ENCODE peak calls at places on chromosomes 13 and 19, in four cellular contexts. C, X, N and I are unnamed samples.

GRCh38 chr19:21709464-21709863 is 57.9 kb downstream of the ZNF100 start:
- DNase-seq in C (no peak), X (no peak), N (no peak), I (no peak)

GRCh38 chr19:49490287-49491029 is 3.0 kb downstream of the RPL13A start:
- DNase-seq in C (no peak), X (no peak), N (no peak), I (no peak)

GRCh38 chr19:40588110-40588854 is 11.6 kb downstream of the SHKBP1 start:
- DNase-seq in C (no peak), X (no peak), N (no peak), I (no peak)

GRCh38 chr13:111404746-111405145 is 84.3 kb downstream of the TEX29 start:
- DNase-seq in C (no peak), X (no peak), N (no peak), I (no peak)

GRCh38 chr13:30671271-30671815 is 53.6 kb downstream of the USPL1 start:
- DNase-seq in C (no peak), X (no peak), N (no peak), I (no peak)

GRCh38 chr13:107347641-107348369 is 779.9 kb upstream of the ARGLU1 start:
- DNase-seq in C (no peak), X (no peak), N (no peak), I (no peak)

GRCh38 chr19:42529248-42529764 is 1.0 kb upstream of the CEACAM1 start:
- DNase-seq in C (peak; percentile 40), X (peak; percentile 3), N (no peak), I (peak; percentile 83)

GRCh38 chr13:40406405-40407138 is 259.9 kb downstream of the FOXO1 start:
- DNase-seq in C (no peak), X (no peak), N (no peak), I (no peak)

GRCh38 chr19:40223135-40223822 is 3.2 kb downstream of the CCNP start:
- DNase-seq in C (no peak), X (no peak), N (no peak), I (peak; percentile 77)

GRCh38 chr13:91185294-91185863 is 162.1 kb upstream of the MIR17HG start:
- DNase-seq in C (no peak), X (no peak), N (no peak), I (no peak)

GRCh38 chr19:58361900-58362271 is 665 bp downstream of the ZNF497 start:
- DNase-seq in C (peak; percentile 50), X (no peak), N (peak; percentile 91), I (peak; percentile 84)

GRCh38 chr13:59475911-59476310 is 687.8 kb downstream of the DIAPH3 start:
- DNase-seq in C (no peak), X (no peak), N (no peak), I (no peak)

GRCh38 chr19:16301999-16302694 is 22.5 kb upstream of the KLF2 start:
- DNase-seq in C (no peak), X (no peak), N (no peak), I (no peak)

GRCh38 chr13:29925457-29925856 is 75.0 kb upstream of the UBL3 start:
- DNase-seq in C (peak; percentile 87), X (peak; percentile 75), N (no peak), I (no peak)

GRCh38 chr19:41299755-41300089 is 10.2 kb upstream of the CCDC97 start:
- DNase-seq in C (peak; percentile 90), X (no peak), N (no peak), I (peak; percentile 64)

GRCh38 chr13:92896842-92897241 is 329.8 kb upstream of the GPC6 start:
- DNase-seq in C (no peak), X (no peak), N (no peak), I (no peak)

GRCh38 chr19:8609210-8610040 is 1.1 kb downstream of the ADAMTS10 start:
- DNase-seq in C (peak; percentile 79), X (no peak), N (peak; percentile 89), I (peak; percentile 65)

GRCh38 chr19:8368136-8368535 is 4.2 kb downstream of the ANGPTL4 start:
- DNase-seq in C (no peak), X (no peak), N (no peak), I (no peak)

GRCh38 chr13:69094485-69094884 is 1013.1 kb upstream of the ATXN8OS start:
- DNase-seq in C (no peak), X (no peak), N (no peak), I (no peak)

DNA sequence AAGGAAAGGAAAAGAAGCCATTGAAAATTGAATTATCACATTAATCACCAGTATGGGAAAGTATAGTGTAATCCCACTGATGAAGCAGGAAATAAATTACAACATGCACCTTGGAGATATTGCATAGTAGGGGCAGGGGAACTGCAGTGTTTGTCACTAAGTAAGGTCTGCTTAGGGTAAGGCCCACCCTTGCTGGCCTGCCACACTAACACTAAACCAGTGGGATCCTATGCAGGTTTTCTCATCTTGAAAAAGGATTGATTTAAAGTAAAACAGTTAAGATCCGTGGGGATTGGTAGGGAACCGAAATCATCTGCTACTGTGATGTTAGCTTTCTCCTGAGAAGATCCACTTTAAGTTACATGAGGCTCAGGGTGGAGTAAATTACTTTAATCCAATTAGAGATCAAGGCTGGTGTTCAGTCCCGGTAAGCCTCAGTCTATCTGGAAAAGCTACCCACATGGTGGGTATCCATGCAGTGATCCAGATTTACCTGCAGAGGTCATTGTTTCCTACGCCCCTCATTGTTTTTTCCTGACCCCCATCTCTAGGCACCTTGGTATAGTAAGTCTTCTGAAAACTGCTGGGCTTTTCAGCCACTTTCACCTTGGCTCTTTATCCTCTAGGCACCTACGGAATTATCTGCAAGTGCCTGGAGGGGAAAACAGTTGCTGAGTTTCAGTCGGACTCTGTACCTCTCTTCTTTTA is 1014.9 kb upstream of the ATXN8OS start:
- DNase-seq in C (no peak), X (no peak), N (no peak), I (no peak)
- TF ChIP-seq CTCF in C (no peak), X (no peak), N (no peak), I (no peak)

GRCh38 chr13:42361701-42362100 is 89.7 kb downstream of the AKAP11 start:
- DNase-seq in C (no peak), X (no peak), N (no peak), I (no peak)

GRCh38 chr13:42360046-42360445 is 88.1 kb downstream of the AKAP11 start:
- DNase-seq in C (no peak), X (no peak), N (no peak), I (no peak)

GRCh38 chr13:42367836-42368235 is 95.9 kb downstream of the AKAP11 start:
- DNase-seq in C (no peak), X (no peak), N (no peak), I (no peak)

GRCh38 chr13:42364613-42365000 is 92.7 kb downstream of the AKAP11 start:
- DNase-seq in C (no peak), X (no peak), N (no peak), I (no peak)

DNA sequence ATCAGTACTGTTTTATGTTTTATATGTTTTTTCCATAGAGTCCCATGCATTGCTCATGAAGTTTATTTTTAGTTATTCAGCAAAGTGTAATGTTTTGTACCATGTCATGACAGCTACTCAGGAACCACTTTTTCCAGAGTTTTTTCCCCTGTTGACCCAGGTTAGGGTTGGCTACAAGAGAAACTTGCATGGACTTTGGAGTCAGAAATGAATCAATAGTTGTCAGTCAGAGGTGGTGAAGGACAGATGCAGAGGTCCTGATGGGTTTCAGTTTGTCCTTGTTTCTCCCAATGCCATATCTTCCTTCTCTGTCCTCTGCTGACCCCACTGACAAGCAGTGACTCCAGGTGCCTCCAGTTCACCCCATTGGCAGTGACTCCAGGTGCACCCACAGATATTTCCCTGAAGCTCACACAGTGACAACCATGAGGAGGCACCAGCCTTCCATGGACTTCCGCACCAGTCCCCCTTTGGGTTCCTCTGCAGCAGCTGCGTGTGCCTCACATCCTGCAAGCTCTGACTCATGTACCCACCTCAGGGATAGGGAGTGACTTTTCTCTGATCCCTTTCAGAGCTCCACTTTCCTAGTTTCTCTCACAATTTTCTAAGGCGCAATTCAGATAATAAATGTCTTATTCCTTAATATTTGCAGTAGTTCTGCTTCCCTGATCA is 92.1 kb downstream of the AKAP11 start:
- DNase-seq in C (no peak), X (no peak), N (no peak), I (no peak)
- TF ChIP-seq CTCF in C (no peak), X (no peak), N (no peak), I (no peak)

GRCh38 chr13:51032831-51033230 is 78.2 kb downstream of the C13orf42 start:
- DNase-seq in C (no peak), X (no peak), N (no peak), I (no peak)

GRCh38 chr13:51034906-51035305 is 76.2 kb downstream of the C13orf42 start:
- DNase-seq in C (no peak), X (no peak), N (no peak), I (no peak)

GRCh38 chr13:51027644-51028043 is 83.4 kb downstream of the C13orf42 start:
- DNase-seq in C (no peak), X (no peak), N (no peak), I (no peak)

GRCh38 chr13:51035469-51035868 is 75.6 kb downstream of the C13orf42 start:
- DNase-seq in C (no peak), X (no peak), N (no peak), I (no peak)

GRCh38 chr13:51033431-51034185 is 77.5 kb downstream of the C13orf42 start:
- DNase-seq in C (no peak), X (no peak), N (no peak), I (no peak)
- TF ChIP-seq CTCF in C (no peak), X (no peak), N (no peak), I (no peak)

GRCh38 chr19:7265963-7266362 is 28.3 kb downstream of the INSR start:
- DNase-seq in C (no peak), X (no peak), N (peak; percentile 6), I (no peak)
- TF ChIP-seq CTCF in C (no peak), X (no peak), N (no peak), I (no peak)

DNA sequence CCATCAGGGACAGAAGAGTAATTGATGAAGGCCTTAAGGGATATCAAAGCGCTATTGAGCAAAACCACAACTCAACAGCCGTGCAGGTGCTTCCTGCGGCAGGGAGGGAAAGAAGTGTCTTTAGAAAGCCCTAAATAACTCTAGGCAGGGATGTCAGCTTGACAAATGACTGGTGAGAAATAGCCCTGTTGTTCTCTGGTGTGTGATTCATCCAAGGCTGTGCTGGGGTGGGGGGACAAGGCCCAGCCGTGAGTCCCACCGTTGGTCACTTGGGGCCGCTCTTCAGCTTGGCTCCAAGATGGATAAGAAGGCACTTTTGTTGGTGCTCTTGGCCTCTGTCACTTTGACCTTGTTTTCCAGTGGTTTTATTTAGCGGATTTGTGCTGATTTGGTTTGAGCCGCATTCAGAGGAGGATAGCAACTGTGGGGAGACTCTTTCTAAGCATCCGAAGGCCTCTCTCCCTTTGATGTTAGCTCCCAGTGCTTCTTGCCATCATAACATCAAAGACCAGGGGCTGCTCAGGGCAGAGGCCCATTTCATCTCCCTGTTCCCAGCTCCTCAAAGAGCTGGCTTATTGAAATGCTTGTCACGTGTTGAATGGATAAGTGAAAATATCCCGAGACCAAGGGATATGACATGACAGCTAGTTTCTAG is 130.3 kb upstream of the SERP2 start:
- DNase-seq in C (no peak), X (no peak), N (no peak), I (no peak)
- TF ChIP-seq CTCF in C (peak; percentile 62), X (peak; percentile 27), N (no peak), I (peak; percentile 19)